ENCODE peak calls at places on chromosomes 3 and 15, in six cellular contexts. W is pancreas; J is CD8-positive, alpha-beta T cell; P is nephron progenitor cell; Z is fibroblast of pulmonary artery; C is GM13976. Q is an unnamed sample.

GRCh38 chr3:159751141-159751540 is 237.5 kb upstream of the IL12A start:
- DNase-seq in W (no peak), J (no peak), P (no peak), Z (no peak), C (no peak), Q (no peak)

GRCh38 chr3:88113311-88114162 is 36.2 kb upstream of the C3orf38 start:
- DNase-seq in W (no peak), J (peak), P (peak), Z (peak), C (peak), Q (peak)

GRCh38 chr15:80906159-80906775 is 83.4 kb downstream of the MESD start:
- DNase-seq in W (no peak), J (no peak), P (peak), Z (no peak), C (no peak), Q (peak)

GRCh38 chr3:41943444-41943843 is 18.5 kb downstream of the ULK4 start:
- DNase-seq in W (no peak), J (no peak), P (no peak), Z (no peak), C (no peak), Q (no peak)

GRCh38 chr15:98904466-98905048 is 103.0 kb downstream of the PGPEP1L start:
- DNase-seq in W (no peak), J (no peak), P (peak), Z (peak), C (peak), Q (peak)

GRCh38 chr3:166052440-166052839 is 215.2 kb upstream of the BCHE start:
- DNase-seq in W (no peak), J (no peak), P (no peak), Z (no peak), C (no peak), Q (no peak)

GRCh38 chr3:58023536-58023935 is 15.3 kb downstream of the FLNB start:
- DNase-seq in W (no peak), J (no peak), P (no peak), Z (no peak), C (no peak), Q (no peak)

GRCh38 chr3:69082805-69083204 is 1.9 kb upstream of the ARL6IP5 start:
- DNase-seq in W (no peak), J (peak), P (peak), Z (peak), C (peak), Q (peak)

GRCh38 chr3:60599586-60599985 is 651.7 kb downstream of the FHIT start:
- DNase-seq in W (no peak), J (no peak), P (no peak), Z (no peak), C (no peak), Q (no peak)

GRCh38 chr3:43503067-43503728 is 118.6 kb downstream of the ANO10 start:
- DNase-seq in W (no peak), J (no peak), P (no peak), Z (peak), C (peak), Q (peak)

GRCh38 chr3:12972791-12973702 is 100.2 kb downstream of the IQSEC1 start:
- DNase-seq in W (no peak), J (no peak), P (no peak), Z (no peak), C (no peak), Q (no peak)

GRCh38 chr3:189457201-189457607 is 174.0 kb upstream of the TP63 start:
- DNase-seq in W (no peak), J (no peak), P (no peak), Z (no peak), C (no peak), Q (peak)

GRCh38 chr3:25448750-25449684 is 21.0 kb downstream of the RARB start:
- DNase-seq in W (peak), J (no peak), P (no peak), Z (peak), C (no peak), Q (peak)

GRCh38 chr3:129057249-129057648 is 3.3 kb upstream of the GP9 start:
- DNase-seq in W (no peak), J (no peak), P (no peak), Z (no peak), C (no peak), Q (no peak)

GRCh38 chr3:129060276-129061076 is at the start of gene GP9:
- DNase-seq in W (no peak), J (no peak), P (no peak), Z (no peak), C (no peak), Q (no peak)

GRCh38 chr3:129059311-129059975 is 1.1 kb upstream of the GP9 start:
- DNase-seq in W (no peak), J (no peak), P (no peak), Z (no peak), C (no peak), Q (no peak)

GRCh38 chr3:129056832-129057231 is 3.7 kb upstream of the GP9 start:
- DNase-seq in W (no peak), J (no peak), P (no peak), Z (no peak), C (no peak), Q (no peak)

DNA sequence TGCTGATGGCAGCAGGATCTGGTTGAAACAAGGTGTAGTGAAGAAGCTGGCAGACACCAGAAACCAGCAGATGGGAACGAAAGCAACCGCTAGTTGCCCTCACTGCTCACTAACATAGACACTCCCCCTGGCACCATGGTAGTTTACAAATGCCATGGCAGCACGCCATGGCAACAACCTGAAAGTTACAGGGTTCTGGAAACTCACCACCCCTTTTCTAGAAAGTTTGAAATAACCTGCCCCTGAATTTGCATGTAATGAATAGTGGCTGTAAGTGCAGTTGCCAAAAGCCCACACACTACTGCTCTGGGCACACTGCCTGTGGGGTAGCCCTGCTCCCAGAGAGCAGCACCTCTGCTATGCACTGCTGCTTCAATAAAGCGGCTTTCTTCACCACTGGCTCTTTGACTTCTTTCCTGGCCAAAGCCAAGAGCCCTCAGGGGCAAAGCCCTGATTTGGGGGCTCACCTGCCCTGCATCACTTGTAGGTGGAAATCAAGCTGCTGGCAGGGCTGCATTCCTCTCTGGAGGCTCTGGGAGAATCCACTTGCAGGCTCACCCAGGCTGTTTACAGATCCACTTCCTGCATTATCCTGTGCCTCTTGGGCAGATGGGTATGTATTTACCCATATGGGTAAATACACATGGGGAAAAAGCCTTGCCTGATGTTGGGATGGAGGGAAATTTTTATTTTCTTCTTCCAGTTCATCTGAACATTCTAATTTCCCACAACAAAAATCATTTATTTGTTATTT is 2.0 kb upstream of the GP9 start:
- DNase-seq in W (no peak), J (no peak), P (no peak), Z (no peak), C (no peak), Q (peak)
- TF ChIP-seq CTCF in W (no peak), J (no peak), P (no peak), Z (no peak), C (no peak), Q (no peak)

DNA sequence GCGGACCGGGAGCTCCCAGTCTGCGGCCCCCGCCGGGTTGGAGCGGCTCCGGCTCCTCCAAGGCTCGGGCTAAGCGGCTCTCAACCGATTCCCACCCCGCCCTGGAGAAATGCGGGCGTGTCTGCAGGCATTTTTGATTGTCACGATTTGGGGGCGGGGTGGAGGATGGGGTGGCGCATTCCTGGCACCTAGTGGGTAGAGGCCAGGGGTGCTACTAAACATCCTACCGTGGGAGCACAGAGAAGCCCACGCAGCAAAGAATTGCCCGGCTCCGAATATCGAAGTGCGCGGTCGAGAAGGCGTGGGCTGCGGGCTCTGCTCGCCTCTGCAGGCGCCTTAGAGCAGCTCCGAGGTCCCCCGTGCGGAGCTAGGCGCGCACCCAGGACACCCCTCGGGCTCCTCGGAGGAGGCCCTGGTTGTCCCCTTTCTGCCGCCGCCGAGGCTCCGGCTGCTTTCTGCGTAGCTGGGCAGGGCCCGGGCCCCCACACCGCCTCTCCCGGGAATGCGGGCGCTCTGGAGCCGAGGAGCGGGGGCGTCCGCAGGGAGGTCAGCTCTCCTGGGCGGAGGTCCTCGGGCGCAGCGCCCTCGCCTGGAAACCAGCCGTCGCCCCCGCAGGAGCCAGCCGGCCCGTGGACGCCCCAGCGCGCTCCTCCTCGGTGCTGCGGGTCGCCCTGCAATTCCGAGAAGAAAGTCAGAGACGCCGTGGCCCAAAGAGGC is 16.5 kb upstream of the LAMP3 start:
- DNase-seq in W (peak), J (peak), P (peak), Z (peak), C (peak), Q (peak)
- TF ChIP-seq CTCF in W (no peak), J (no peak), P (no peak), Z (no peak), C (peak), Q (no peak)

GRCh38 chr15:101642361-101642760 is 9.8 kb downstream of the TM2D3 start:
- DNase-seq in W (no peak), J (no peak), P (no peak), Z (peak), C (no peak), Q (no peak)
- TF ChIP-seq CTCF in W (no peak), J (no peak), P (no peak), Z (peak), C (no peak), Q (no peak)

GRCh38 chr3:127749787-127750225 is 72.5 kb downstream of the MGLL start:
- DNase-seq in W (no peak), J (no peak), P (no peak), Z (no peak), C (no peak), Q (no peak)
- TF ChIP-seq CTCF in W (no peak), J (no peak), P (no peak), Z (no peak), C (peak), Q (no peak)

GRCh38 chr3:113212155-113212844 is 943 bp downstream of the BOC start:
- DNase-seq in W (peak), J (no peak), P (peak), Z (peak), C (peak), Q (no peak)

GRCh38 chr3:113212845-113213375 is 1.6 kb downstream of the BOC start:
- DNase-seq in W (no peak), J (no peak), P (no peak), Z (no peak), C (no peak), Q (no peak)

GRCh38 chr3:113214917-113215595 is 3.7 kb downstream of the BOC start:
- DNase-seq in W (no peak), J (no peak), P (no peak), Z (no peak), C (no peak), Q (no peak)

GRCh38 chr3:113216393-113216792 is 5.0 kb downstream of the BOC start:
- DNase-seq in W (no peak), J (no peak), P (no peak), Z (no peak), C (no peak), Q (no peak)

DNA sequence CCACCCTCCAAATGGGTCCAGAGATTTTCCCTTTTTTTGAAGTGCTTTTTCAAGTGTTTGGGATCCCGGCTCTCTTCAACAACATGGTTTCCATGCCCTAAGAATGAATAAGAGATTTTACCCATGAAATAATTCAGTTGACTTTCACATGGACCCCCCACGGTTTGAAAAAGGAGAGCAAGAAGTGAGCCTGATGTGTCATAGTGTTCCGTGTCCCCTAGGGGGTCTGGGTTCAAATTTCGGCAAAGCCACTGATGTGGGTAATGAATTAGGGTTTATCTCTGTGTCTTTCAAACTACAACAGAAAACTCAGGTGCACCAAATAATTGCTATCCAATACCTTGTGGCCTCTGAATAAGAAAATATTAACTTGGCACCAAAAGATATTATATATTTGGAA is 2.9 kb downstream of the BOC start:
- DNase-seq in W (no peak), J (no peak), P (no peak), Z (no peak), C (no peak), Q (no peak)
- TF ChIP-seq CTCF in W (no peak), J (no peak), P (peak), Z (no peak), C (no peak), Q (no peak)

DNA sequence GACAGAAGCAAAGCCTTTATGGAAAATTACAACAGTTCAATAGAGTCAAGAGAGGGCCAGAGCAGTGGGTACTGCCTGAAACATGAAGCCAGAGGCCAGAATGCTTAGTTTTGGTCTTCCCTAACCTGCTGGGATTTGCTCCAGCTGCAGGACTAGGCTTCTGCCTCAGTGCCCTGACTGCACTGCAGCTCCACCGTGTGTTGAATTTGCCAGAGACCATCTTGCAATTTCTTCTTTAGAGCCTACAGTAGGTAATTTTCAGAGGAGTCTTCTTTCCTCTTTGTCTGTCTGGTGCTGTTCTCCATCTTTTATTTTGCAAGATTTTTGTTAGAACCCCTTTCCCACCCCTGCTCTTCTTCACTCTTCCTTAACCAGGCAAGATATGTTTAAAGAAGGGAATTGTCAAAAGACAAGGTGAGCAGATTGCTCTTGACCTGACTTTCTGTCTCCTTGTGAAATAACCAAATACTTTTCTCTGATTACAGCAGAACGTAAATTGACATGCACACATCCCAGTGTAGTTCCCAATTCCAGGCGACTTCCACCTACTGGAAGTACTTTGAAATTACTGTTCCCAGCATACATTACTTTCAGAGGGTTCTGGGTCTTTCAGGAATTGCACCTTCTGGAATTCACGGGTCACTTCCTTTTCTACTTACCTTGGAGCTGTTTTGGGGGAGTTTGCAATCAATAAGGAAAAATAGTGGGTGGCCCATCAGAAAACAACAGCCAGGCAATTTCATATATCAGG is 161.2 kb downstream of the MINAR1 start:
- DNase-seq in W (no peak), J (no peak), P (no peak), Z (peak), C (no peak), Q (peak)
- TF ChIP-seq CTCF in W (no peak), J (no peak), P (peak), Z (peak), C (no peak), Q (peak)

DNA sequence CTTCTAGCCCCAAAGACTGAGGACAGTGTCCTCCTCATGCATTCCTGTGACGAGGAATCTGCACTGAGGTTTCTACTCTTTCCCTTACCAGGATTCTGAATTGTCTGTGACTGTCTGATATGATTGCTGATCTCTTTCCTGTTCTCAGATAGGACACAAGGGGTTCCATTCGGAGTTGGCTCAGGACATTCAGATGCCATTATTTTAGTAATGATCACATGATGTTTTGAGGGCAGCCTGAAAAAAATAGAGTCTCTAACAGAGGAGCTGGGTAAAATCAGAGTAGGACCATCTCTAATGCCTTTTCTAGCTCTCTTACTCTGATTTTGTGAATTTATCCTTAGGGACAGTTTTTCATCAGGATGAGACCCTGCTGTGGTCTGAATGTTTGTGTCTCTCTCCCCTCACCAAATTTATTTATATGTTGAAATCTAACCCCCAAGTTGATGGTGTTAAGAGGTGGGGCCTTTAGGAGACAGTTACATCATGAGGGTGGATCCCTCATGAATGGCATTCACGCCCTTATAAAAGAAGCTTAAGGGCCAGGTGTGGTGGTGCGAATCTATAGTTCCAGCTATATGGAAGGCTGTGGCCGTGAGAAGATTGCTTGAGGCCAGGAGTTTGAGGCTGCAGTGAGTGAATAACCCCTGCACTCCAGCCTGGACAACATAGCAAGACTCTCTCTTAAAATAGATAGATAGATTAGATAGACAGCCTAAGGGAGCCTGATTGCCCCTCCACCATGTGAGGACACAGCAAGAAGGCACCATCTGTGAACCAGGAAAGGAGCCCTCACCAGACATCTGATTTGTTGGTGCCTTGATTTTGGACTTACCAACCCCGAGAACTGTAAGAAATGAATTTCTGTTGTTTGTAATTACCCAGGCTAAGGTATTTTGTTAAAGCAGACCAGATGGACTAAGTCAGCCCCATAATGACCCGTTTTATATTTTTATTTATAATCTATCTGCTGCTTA is 24.4 kb downstream of the FNDC3B start:
- DNase-seq in W (no peak), J (no peak), P (no peak), Z (no peak), C (no peak), Q (no peak)
- TF ChIP-seq CTCF in W (no peak), J (no peak), P (no peak), Z (no peak), C (no peak), Q (no peak)

GRCh38 chr3:6825527-6825926 is 35.4 kb upstream of the GRM7 start:
- DNase-seq in W (no peak), J (no peak), P (no peak), Z (no peak), C (no peak), Q (peak)

DNA sequence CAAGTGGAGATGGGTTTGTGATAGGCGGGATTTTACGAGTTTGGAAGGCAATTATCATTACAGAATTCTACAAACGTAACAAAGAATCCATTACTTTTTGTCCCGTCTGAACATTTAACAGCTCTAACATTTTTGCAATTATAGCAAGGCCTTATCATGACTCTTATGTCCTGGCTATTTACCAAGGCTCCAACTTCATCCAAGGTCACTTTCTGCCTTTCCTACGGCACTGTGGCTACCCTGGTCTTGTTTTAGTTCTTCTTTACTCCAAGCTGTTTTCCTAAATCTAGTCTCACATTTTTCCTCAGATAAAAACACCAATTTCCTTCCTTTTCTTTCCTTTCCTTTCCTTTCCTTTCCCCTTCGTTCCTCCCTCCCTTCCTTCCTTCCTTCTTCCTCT is 33.5 kb upstream of the GRM7 start:
- DNase-seq in W (no peak), J (no peak), P (no peak), Z (no peak), C (no peak), Q (no peak)
- TF ChIP-seq CTCF in W (no peak), J (no peak), P (no peak), Z (no peak), C (no peak), Q (no peak)

GRCh38 chr3:152267831-152268500 is 763 bp upstream of the MBNL1 start:
- DNase-seq in W (no peak), J (no peak), P (no peak), Z (peak), C (no peak), Q (no peak)
- TF ChIP-seq CTCF in W (no peak), J (no peak), P (no peak), Z (no peak), C (no peak), Q (no peak)

Q was measured in MCF 10A.